ENCODE peak calls at places on chromosomes 12 and 14, in five cellular contexts. One of them, this sample, is unnamed.

GRCh38 chr12:2348477-2348852 is 295.7 kb downstream of the CACNA1C start:
- DNase-seq in WTC11: no peak
- DNase-seq in left cardiac atrium: no peak
- DNase-seq in SHP77: no peak
- DNase-seq in left ventricle myocardium inferior: no peak
- DNase-seq in this sample: no peak

GRCh38 chr14:36313898-36314297 is 6.5 kb downstream of the MBIP start:
- DNase-seq in left ventricle myocardium inferior: no peak
- DNase-seq in left cardiac atrium: no peak
- DNase-seq in SHP77: no peak
- DNase-seq in WTC11: no peak
- DNase-seq in this sample: no peak

GRCh38 chr12:15600223-15600935 is 188.8 kb downstream of the EPS8 start:
- DNase-seq in WTC11: no peak
- DNase-seq in left cardiac atrium: no peak
- DNase-seq in SHP77: no peak
- DNase-seq in left ventricle myocardium inferior: no peak
- DNase-seq in this sample: no peak

GRCh38 chr12:19220861-19221466 is 91.4 kb downstream of the PLEKHA5 start:
- DNase-seq in left cardiac atrium: no peak
- DNase-seq in left ventricle myocardium inferior: no peak
- DNase-seq in SHP77: no peak
- DNase-seq in WTC11: no peak
- DNase-seq in this sample: no peak

GRCh38 chr12:62279961-62280360 is 19.8 kb downstream of the USP15 start:
- DNase-seq in WTC11: no peak
- DNase-seq in left cardiac atrium: no peak
- DNase-seq in SHP77: no peak
- DNase-seq in left ventricle myocardium inferior: no peak
- DNase-seq in this sample: no peak

GRCh38 chr12:26125451-26126339 is 858 bp upstream of the BHLHE41 start:
- DNase-seq in left cardiac atrium: peak; percentile 83
- DNase-seq in left ventricle myocardium inferior: peak; percentile 76
- DNase-seq in WTC11: peak; percentile 69
- DNase-seq in SHP77: peak; percentile 80
- DNase-seq in this sample: no peak

GRCh38 chr12:49345840-49346658 is 639 bp upstream of the DNAJC22 start:
- DNase-seq in left ventricle myocardium inferior: no peak
- DNase-seq in left cardiac atrium: no peak
- DNase-seq in WTC11: peak; percentile 64
- DNase-seq in SHP77: no peak
- DNase-seq in this sample: no peak

GRCh38 chr14:100587248-100587762 is at the start of gene BEGAIN:
- DNase-seq in left cardiac atrium: no peak
- DNase-seq in left ventricle myocardium inferior: peak; percentile 3
- DNase-seq in WTC11: peak; percentile 36
- DNase-seq in SHP77: no peak
- DNase-seq in this sample: peak; percentile 47

GRCh38 chr14:88312262-88312661 is 10.8 kb downstream of the KCNK10 start:
- DNase-seq in left ventricle myocardium inferior: no peak
- DNase-seq in left cardiac atrium: no peak
- DNase-seq in WTC11: no peak
- DNase-seq in SHP77: no peak
- DNase-seq in this sample: no peak

GRCh38 chr12:29537292-29537691 is 39.8 kb upstream of the OVCH1 start:
- DNase-seq in left ventricle myocardium inferior: no peak
- DNase-seq in SHP77: no peak
- DNase-seq in left cardiac atrium: no peak
- DNase-seq in WTC11: no peak
- DNase-seq in this sample: no peak

GRCh38 chr12:12467701-12468218 is 94.9 kb downstream of the DUSP16 start:
- DNase-seq in left ventricle myocardium inferior: no peak
- DNase-seq in left cardiac atrium: no peak
- DNase-seq in WTC11: no peak
- DNase-seq in SHP77: no peak
- DNase-seq in this sample: no peak